ENCODE peak calls at places on chromosomes 5 and 9, in four cellular contexts. D, S, E and Y are unnamed samples.

GRCh38 chr9:2464624-2465023 is 157.0 kb upstream of the VLDLR start:
- DNase-seq in D (no peak), E (no peak), S (no peak), Y (no peak)

GRCh38 chr5:126449751-126450271 is 26.6 kb downstream of the GRAMD2B start:
- DNase-seq in D (no peak), S (no peak), E (peak), Y (no peak)

GRCh38 chr9:121038452-121039203 is 11.4 kb downstream of the C5 start:
- DNase-seq in S (no peak), E (no peak), D (no peak), Y (no peak)

GRCh38 chr5:109406719-109407118 is 3.1 kb downstream of the PJA2 start:
- DNase-seq in S (no peak), E (no peak), D (no peak), Y (no peak)

GRCh38 chr9:112245126-112245525 is 70.0 kb upstream of the SUSD1 start:
- DNase-seq in D (no peak), S (no peak), E (no peak), Y (no peak)

GRCh38 chr5:77133061-77133758 is 46.1 kb upstream of the ZBED3 start:
- DNase-seq in D (no peak), E (peak), S (peak), Y (peak)

GRCh38 chr9:34646211-34647083 is at the start of gene GALT:
- DNase-seq in S (peak), E (peak), D (peak), Y (peak)

GRCh38 chr5:91049800-91050199 is 333.3 kb downstream of the ARRDC3 start:
- DNase-seq in S (no peak), E (no peak), D (no peak), Y (no peak)